ENCODE peak calls at places on chromosomes 5 and 9, in five cellular contexts. W is mesendoderm, S is breast epithelium, D is tibial nerve, X is foreskin fibroblast. A is an unnamed sample.

GRCh38 chr5:60688980-60689379 is 11.0 kb downstream of the DEPDC1B start:
- DNase-seq in W (no peak), S (no peak), D (no peak), X (no peak), A (no peak)

GRCh38 chr5:98904786-98905185 is 24.0 kb downstream of the CHD1 start:
- DNase-seq in W (no peak), S (no peak), D (no peak), X (peak; percentile 42), A (no peak)

GRCh38 chr5:13601152-13601551 is 343.3 kb downstream of the DNAH5 start:
- DNase-seq in W (no peak), S (no peak), D (no peak), X (peak; percentile 1), A (no peak)

GRCh38 chr5:41878598-41879305 is 8.5 kb upstream of the OXCT1 start:
- DNase-seq in W (peak; percentile 59), S (no peak), D (no peak), X (no peak), A (no peak)

GRCh38 chr5:148998174-148998797 is 64.6 kb downstream of the SH3TC2 start:
- DNase-seq in W (peak; percentile 79), S (no peak), D (no peak), X (peak; percentile 83), A (peak; percentile 52)

GRCh38 chr5:178116406-178116885 is 3.1 kb downstream of the N4BP3 start:
- DNase-seq in W (no peak), S (no peak), D (no peak), X (no peak), A (peak; percentile 82)

GRCh38 chr9:37922391-37923120 is 18.6 kb upstream of the SLC25A51 start:
- DNase-seq in W (no peak), S (no peak), D (no peak), X (no peak), A (no peak)

GRCh38 chr9:93891549-93892310 is 63.4 kb downstream of the BARX1 start:
- DNase-seq in W (no peak), S (peak; percentile 43), D (no peak), X (no peak), A (no peak)

GRCh38 chr5:53543401-53543800 is 17.0 kb upstream of the NDUFS4 start:
- DNase-seq in W (peak; percentile 30), S (no peak), D (no peak), X (peak; percentile 27), A (no peak)

GRCh38 chr5:147857302-147858129 is 21.0 kb upstream of the SCGB3A2 start:
- DNase-seq in W (peak; percentile 83), S (peak; percentile 73), D (peak; percentile 55), X (peak; percentile 62), A (peak; percentile 28)

GRCh38 chr9:126117631-126118030 is 209.0 kb upstream of the MVB12B start:
- DNase-seq in W (no peak), S (no peak), D (no peak), X (no peak), A (no peak)

GRCh38 chr9:121354770-121355169 is 15.3 kb downstream of the STOM start:
- DNase-seq in W (no peak), S (no peak), D (no peak), X (no peak), A (no peak)

GRCh38 chr5:43101491-43101890 is 19.2 kb upstream of the ZNF131 start:
- DNase-seq in W (no peak), S (no peak), D (no peak), X (peak; percentile 12), A (no peak)

GRCh38 chr9:120480707-120481106 is 99.3 kb downstream of the CDK5RAP2 start:
- DNase-seq in W (no peak), S (no peak), D (no peak), X (peak; percentile 69), A (no peak)

GRCh38 chr9:19028835-19029451 is 4.1 kb downstream of the SAXO1 start:
- DNase-seq in W (peak; percentile 74), S (no peak), D (no peak), X (peak; percentile 85), A (peak; percentile 35)

GRCh38 chr5:155092318-155092717 is 78.8 kb downstream of the KIF4B start:
- DNase-seq in W (no peak), S (no peak), D (no peak), X (peak; percentile 12), A (no peak)

GRCh38 chr9:82271099-82271498 is 282.5 kb downstream of the SPATA31D1 start:
- DNase-seq in W (no peak), S (no peak), D (no peak), X (peak; percentile 90), A (no peak)

GRCh38 chr9:93681316-93682154 is 105.2 kb downstream of the PHF2 start:
- DNase-seq in W (no peak), S (peak; percentile 46), D (no peak), X (no peak), A (no peak)

GRCh38 chr9:70490478-70490877 is 76.0 kb upstream of the KLF9 start:
- DNase-seq in W (no peak), S (no peak), D (no peak), X (peak; percentile 50), A (peak; percentile 8)

GRCh38 chr5:145856285-145856818 is 16.5 kb downstream of the GRXCR2 start:
- DNase-seq in W (peak; percentile 91), S (no peak), D (peak; percentile 24), X (peak; percentile 67), A (no peak)

GRCh38 chr9:6575324-6575758 is 70.2 kb downstream of the GLDC start:
- DNase-seq in W (no peak), S (no peak), D (no peak), X (no peak), A (no peak)

GRCh38 chr9:127805620-127806019 is 2.9 kb downstream of the FPGS start:
- DNase-seq in W (peak; percentile 77), S (no peak), D (no peak), X (peak; percentile 56), A (no peak)

GRCh38 chr5:59673438-59674058 is 220.0 kb downstream of the PDE4D start:
- DNase-seq in W (peak; percentile 58), S (no peak), D (no peak), X (peak; percentile 77), A (peak; percentile 10)

GRCh38 chr5:118430076-118430475 is 558.3 kb downstream of the DTWD2 start:
- DNase-seq in W (no peak), S (no peak), D (no peak), X (no peak), A (no peak)

GRCh38 chr5:137651022-137651421 is 84.9 kb downstream of the KLHL3 start:
- DNase-seq in W (no peak), S (no peak), D (no peak), X (peak; percentile 27), A (no peak)

GRCh38 chr9:113545068-113545467 is 81.5 kb downstream of the RGS3 start:
- DNase-seq in W (no peak), S (no peak), D (no peak), X (no peak), A (no peak)

GRCh38 chr9:16202913-16203734 is 650.3 kb downstream of the CCDC171 start:
- DNase-seq in W (peak; percentile 75), S (no peak), D (no peak), X (peak; percentile 95), A (no peak)

GRCh38 chr9:137140151-137141012 is 1.4 kb downstream of the GRIN1 start:
- DNase-seq in W (no peak), S (no peak), D (no peak), X (no peak), A (no peak)

GRCh38 chr9:134405527-134405926 is 79.3 kb downstream of the RXRA start:
- DNase-seq in W (no peak), S (no peak), D (no peak), X (no peak), A (no peak)

GRCh38 chr9:15142903-15143534 is 164.0 kb downstream of the TTC39B start:
- DNase-seq in W (peak; percentile 83), S (no peak), D (no peak), X (peak; percentile 75), A (no peak)

GRCh38 chr9:72509635-72510034 is 11.8 kb upstream of the TMC1 start:
- DNase-seq in W (no peak), S (no peak), D (no peak), X (peak; percentile 14), A (no peak)

GRCh38 chr9:106835840-106836239 is 27.1 kb upstream of the ZNF462 start:
- DNase-seq in W (no peak), S (no peak), D (no peak), X (no peak), A (no peak)

GRCh38 chr5:67196537-67197059 is at the start of gene CD180:
- DNase-seq in W (no peak), S (no peak), D (no peak), X (no peak), A (no peak)

GRCh38 chr9:104209387-104209786 is 115.3 kb downstream of the SMC2 start:
- DNase-seq in W (no peak), S (no peak), D (no peak), X (no peak), A (no peak)

GRCh38 chr5:93589348-93589662 is 6.3 kb downstream of the NR2F1 start:
- DNase-seq in W (no peak), S (no peak), D (no peak), X (no peak), A (no peak)

GRCh38 chr5:32869216-32869615 is 158.1 kb downstream of the NPR3 start:
- DNase-seq in W (no peak), S (no peak), D (no peak), X (peak; percentile 75), A (no peak)

GRCh38 chr5:45774528-45774927 is 78.3 kb upstream of the HCN1 start:
- DNase-seq in W (peak; percentile 11), S (no peak), D (no peak), X (no peak), A (no peak)

GRCh38 chr9:123302348-123303214 is 34.2 kb upstream of the STRBP start:
- DNase-seq in W (no peak), S (no peak), D (no peak), X (no peak), A (no peak)
- H3K4me3 ChIP-seq in W (no peak overlapping the region), S (no peak overlapping the region), D (no peak overlapping the region), X (no peak overlapping the region), A (no peak overlapping the region)

GRCh38 chr5:57466544-57466943 is 16.1 kb downstream of the ACTBL2 start:
- DNase-seq in W (no peak), S (no peak), D (no peak), X (peak; percentile 34), A (no peak)

GRCh38 chr5:57470339-57470738 is 12.3 kb downstream of the ACTBL2 start:
- DNase-seq in W (no peak), S (no peak), D (no peak), X (no peak), A (no peak)

GRCh38 chr5:57468481-57469165 is 14.0 kb downstream of the ACTBL2 start:
- DNase-seq in W (no peak), S (no peak), D (no peak), X (peak; percentile 82), A (no peak)
- H3K4me3 ChIP-seq in W (no peak overlapping the region), S (no peak overlapping the region), D (no peak overlapping the region), X (no peak overlapping the region), A (no peak overlapping the region)

DNA sequence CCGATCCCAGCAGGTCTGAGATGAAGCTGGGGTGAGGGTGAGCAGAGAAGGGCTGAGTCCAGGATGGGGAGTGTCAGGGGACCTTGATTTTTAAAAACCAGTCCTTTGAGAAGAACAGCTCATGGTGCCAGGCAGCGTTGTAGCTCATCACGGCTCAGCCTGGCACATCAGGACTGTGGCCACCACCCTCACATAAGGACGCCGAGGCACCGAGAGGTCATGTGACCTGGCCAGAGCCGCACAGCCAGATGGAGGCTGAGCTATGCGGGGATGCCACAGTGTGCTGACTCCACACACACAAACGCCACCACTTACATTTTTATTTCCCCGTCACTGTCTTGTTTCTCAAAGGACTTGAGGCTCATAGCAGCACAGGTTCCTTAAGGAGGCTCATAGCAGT is 32.9 kb upstream of the CEP72 start:
- DNase-seq in W (no peak), S (no peak), D (no peak), X (no peak), A (no peak)
- H3K4me3 ChIP-seq in W (no peak overlapping the region), S (no peak overlapping the region), D (no peak overlapping the region), X (no peak overlapping the region), A (no peak overlapping the region)

GRCh38 chr5:78908173-78908901 is 76.8 kb downstream of the ARSB start:
- DNase-seq in W (peak; percentile 90), S (no peak), D (peak; percentile 36), X (peak; percentile 83), A (no peak)
- H3K4me3 ChIP-seq in W (no peak overlapping the region), S (peak overlapping the region; percentile 38), D (no peak overlapping the region), X (peak overlapping the region; percentile 18), A (no peak overlapping the region)

A was measured in CD4-positive, alpha-beta memory T cell.